ENCODE peak calls at places on chromosomes 5 and 9, in nine cellular contexts. One of them, this sample, is unnamed.
A peak's percentile ranks its signal among the peaks of the same experiment; 100 is the strongest.

GRCh38 chr5:75964008-75964407 is 119.2 kb upstream of the SV2C start:
- DNase-seq in lung: no peak
- DNase-seq in colonic mucosa: no peak
- DNase-seq in HCT116: no peak
- DNase-seq in iPS DF 6.9: no peak
- DNase-seq in esophagus muscularis mucosa: no peak
- DNase-seq in transverse colon: no peak
- DNase-seq in Peyer's patch: no peak
- DNase-seq in mesendoderm: no peak
- DNase-seq in this sample: no peak

GRCh38 chr9:18976368-18977238 is 56.4 kb downstream of the SAXO1 start:
- DNase-seq in esophagus muscularis mucosa: no peak
- DNase-seq in lung: no peak
- DNase-seq in iPS DF 6.9: no peak
- DNase-seq in colonic mucosa: no peak
- DNase-seq in mesendoderm: no peak
- DNase-seq in HCT116: no peak
- DNase-seq in transverse colon: no peak
- DNase-seq in Peyer's patch: no peak
- DNase-seq in this sample: no peak

GRCh38 chr5:24591426-24591825 is 53.4 kb downstream of the CDH10 start:
- DNase-seq in lung: no peak
- DNase-seq in Peyer's patch: no peak
- DNase-seq in HCT116: no peak
- DNase-seq in esophagus muscularis mucosa: no peak
- DNase-seq in iPS DF 6.9: no peak
- DNase-seq in transverse colon: no peak
- DNase-seq in mesendoderm: no peak
- DNase-seq in colonic mucosa: no peak
- DNase-seq in this sample: no peak

GRCh38 chr5:172102251-172102870 is 85.7 kb downstream of the STK10 start:
- DNase-seq in mesendoderm: no peak
- DNase-seq in esophagus muscularis mucosa: no peak
- DNase-seq in lung: no peak
- DNase-seq in HCT116: no peak
- DNase-seq in transverse colon: no peak
- DNase-seq in Peyer's patch: no peak
- DNase-seq in iPS DF 6.9: no peak
- DNase-seq in colonic mucosa: no peak
- DNase-seq in this sample: no peak

GRCh38 chr5:106459541-106459940 is 1211.2 kb downstream of the EFNA5 start:
- DNase-seq in HCT116: no peak
- DNase-seq in mesendoderm: no peak
- DNase-seq in transverse colon: no peak
- DNase-seq in esophagus muscularis mucosa: no peak
- DNase-seq in colonic mucosa: no peak
- DNase-seq in iPS DF 6.9: no peak
- DNase-seq in Peyer's patch: no peak
- DNase-seq in lung: no peak
- DNase-seq in this sample: no peak

GRCh38 chr5:131302506-131302905 is 38.7 kb downstream of the CDC42SE2 start:
- DNase-seq in mesendoderm: no peak
- DNase-seq in esophagus muscularis mucosa: no peak
- DNase-seq in transverse colon: no peak
- DNase-seq in HCT116: no peak
- DNase-seq in lung: no peak
- DNase-seq in colonic mucosa: no peak
- DNase-seq in Peyer's patch: no peak
- DNase-seq in iPS DF 6.9: no peak
- DNase-seq in this sample: no peak

GRCh38 chr5:67581203-67581602 is 384.6 kb upstream of the CD180 start:
- DNase-seq in lung: no peak
- DNase-seq in colonic mucosa: no peak
- DNase-seq in transverse colon: no peak
- DNase-seq in Peyer's patch: no peak
- DNase-seq in esophagus muscularis mucosa: no peak
- DNase-seq in mesendoderm: no peak
- DNase-seq in HCT116: no peak
- DNase-seq in iPS DF 6.9: no peak
- DNase-seq in this sample: peak; percentile 13

GRCh38 chr5:82405618-82406199 is 127.6 kb upstream of the RPS23 start:
- DNase-seq in transverse colon: no peak
- DNase-seq in HCT116: no peak
- DNase-seq in lung: peak; percentile 52
- DNase-seq in colonic mucosa: no peak
- DNase-seq in Peyer's patch: no peak
- DNase-seq in iPS DF 6.9: no peak
- DNase-seq in esophagus muscularis mucosa: no peak
- DNase-seq in mesendoderm: no peak
- DNase-seq in this sample: no peak

GRCh38 chr5:89036166-89036565 is 153.2 kb upstream of the MEF2C start:
- DNase-seq in esophagus muscularis mucosa: no peak
- DNase-seq in mesendoderm: no peak
- DNase-seq in iPS DF 6.9: no peak
- DNase-seq in HCT116: no peak
- DNase-seq in colonic mucosa: no peak
- DNase-seq in transverse colon: no peak
- DNase-seq in lung: no peak
- DNase-seq in Peyer's patch: no peak
- DNase-seq in this sample: no peak

GRCh38 chr5:9176641-9177040 is 369.2 kb downstream of the SEMA5A start:
- DNase-seq in colonic mucosa: no peak
- DNase-seq in iPS DF 6.9: no peak
- DNase-seq in Peyer's patch: no peak
- DNase-seq in transverse colon: no peak
- DNase-seq in HCT116: no peak
- DNase-seq in mesendoderm: no peak
- DNase-seq in lung: no peak
- DNase-seq in esophagus muscularis mucosa: no peak
- DNase-seq in this sample: no peak

GRCh38 chr5:146151970-146152369 is 30.5 kb downstream of the LARS1 start:
- DNase-seq in lung: no peak
- DNase-seq in esophagus muscularis mucosa: no peak
- DNase-seq in colonic mucosa: no peak
- DNase-seq in HCT116: no peak
- DNase-seq in mesendoderm: no peak
- DNase-seq in transverse colon: no peak
- DNase-seq in iPS DF 6.9: no peak
- DNase-seq in Peyer's patch: no peak
- DNase-seq in this sample: no peak

GRCh38 chr9:34127035-34127948 is 794 bp upstream of the DCAF12 start:
- DNase-seq in transverse colon: no peak
- DNase-seq in Peyer's patch: no peak
- DNase-seq in iPS DF 6.9: no peak
- DNase-seq in esophagus muscularis mucosa: no peak
- DNase-seq in mesendoderm: no peak
- DNase-seq in lung: no peak
- DNase-seq in colonic mucosa: peak; percentile 26
- DNase-seq in HCT116: no peak
- DNase-seq in this sample: no peak

GRCh38 chr5:56247596-56247995 is 14.5 kb upstream of the ANKRD55 start:
- DNase-seq in colonic mucosa: no peak
- DNase-seq in iPS DF 6.9: no peak
- DNase-seq in Peyer's patch: no peak
- DNase-seq in transverse colon: no peak
- DNase-seq in lung: no peak
- DNase-seq in esophagus muscularis mucosa: no peak
- DNase-seq in HCT116: no peak
- DNase-seq in mesendoderm: no peak
- DNase-seq in this sample: no peak

GRCh38 chr9:128073260-128073886 is 5.3 kb downstream of the SLC25A25 start:
- DNase-seq in colonic mucosa: no peak
- DNase-seq in mesendoderm: no peak
- DNase-seq in esophagus muscularis mucosa: no peak
- DNase-seq in iPS DF 6.9: no peak
- DNase-seq in Peyer's patch: no peak
- DNase-seq in lung: no peak
- DNase-seq in HCT116: no peak
- DNase-seq in transverse colon: no peak
- DNase-seq in this sample: peak; percentile 77
- H3K4me3 ChIP-seq in colonic mucosa: no peak overlapping the region
- H3K4me3 ChIP-seq in mesendoderm: no peak overlapping the region
- H3K4me3 ChIP-seq in esophagus muscularis mucosa: no peak overlapping the region
- H3K4me3 ChIP-seq in iPS DF 6.9: no peak overlapping the region
- H3K4me3 ChIP-seq in Peyer's patch: no peak overlapping the region
- H3K4me3 ChIP-seq in lung: no peak overlapping the region
- H3K4me3 ChIP-seq in HCT116: no peak overlapping the region
- H3K4me3 ChIP-seq in transverse colon: no peak overlapping the region
- H3K4me3 ChIP-seq in this sample: no peak overlapping the region

DNA sequence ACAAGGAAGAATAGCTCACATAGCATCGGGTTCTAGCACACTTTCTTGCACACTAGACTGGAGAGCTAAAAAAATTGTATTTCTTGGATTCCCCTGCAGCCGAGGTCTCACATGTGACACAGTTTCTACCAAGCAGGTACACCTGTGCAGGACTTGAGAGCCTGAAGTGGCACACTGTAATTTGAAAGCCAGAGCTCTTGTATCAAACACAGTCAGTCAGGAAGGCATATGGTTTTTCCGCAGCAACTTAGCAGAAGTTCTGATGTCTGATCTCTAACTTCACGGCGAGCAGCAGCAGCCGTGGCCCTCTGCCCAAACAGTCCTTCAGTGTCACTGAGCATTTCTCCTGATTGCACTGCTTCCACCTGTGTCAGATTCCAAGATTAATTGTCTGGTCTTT is 25.5 kb downstream of the TMEM245 start:
- DNase-seq in transverse colon: no peak
- DNase-seq in esophagus muscularis mucosa: no peak
- DNase-seq in mesendoderm: no peak
- DNase-seq in iPS DF 6.9: no peak
- DNase-seq in HCT116: no peak
- DNase-seq in Peyer's patch: no peak
- DNase-seq in lung: no peak
- DNase-seq in colonic mucosa: no peak
- DNase-seq in this sample: no peak
- H3K4me1 ChIP-seq in transverse colon: peaks cover 36% of the 10 kb centered on the region
- H3K4me1 ChIP-seq in esophagus muscularis mucosa: peaks cover 76% of the 10 kb centered on the region
- H3K4me1 ChIP-seq in mesendoderm: peaks cover 4% of the 10 kb centered on the region
- H3K4me1 ChIP-seq in iPS DF 6.9: peaks cover 3% of the 10 kb centered on the region
- H3K4me1 ChIP-seq in HCT116: peaks cover 20% of the 10 kb centered on the region
- H3K4me1 ChIP-seq in Peyer's patch: no peaks in the 10 kb centered on the region
- H3K4me1 ChIP-seq in lung: peaks cover 4% of the 10 kb centered on the region
- H3K4me1 ChIP-seq in colonic mucosa: no peaks in the 10 kb centered on the region
- H3K4me1 ChIP-seq in this sample: peaks cover 11% of the 10 kb centered on the region

GRCh38 chr5:40787986-40788385 is 10.2 kb downstream of the PRKAA1 start:
- DNase-seq in HCT116: no peak
- DNase-seq in transverse colon: no peak
- DNase-seq in Peyer's patch: no peak
- DNase-seq in colonic mucosa: no peak
- DNase-seq in iPS DF 6.9: no peak
- DNase-seq in esophagus muscularis mucosa: no peak
- DNase-seq in mesendoderm: no peak
- DNase-seq in lung: no peak
- DNase-seq in this sample: no peak

GRCh38 chr5:40780858-40781257 is 17.3 kb downstream of the PRKAA1 start:
- DNase-seq in mesendoderm: no peak
- DNase-seq in Peyer's patch: no peak
- DNase-seq in colonic mucosa: no peak
- DNase-seq in esophagus muscularis mucosa: no peak
- DNase-seq in HCT116: no peak
- DNase-seq in iPS DF 6.9: no peak
- DNase-seq in transverse colon: no peak
- DNase-seq in lung: no peak
- DNase-seq in this sample: no peak

GRCh38 chr5:40781843-40782409 is 16.2 kb downstream of the PRKAA1 start:
- DNase-seq in esophagus muscularis mucosa: no peak
- DNase-seq in transverse colon: no peak
- DNase-seq in Peyer's patch: no peak
- DNase-seq in lung: no peak
- DNase-seq in HCT116: no peak
- DNase-seq in iPS DF 6.9: no peak
- DNase-seq in colonic mucosa: no peak
- DNase-seq in mesendoderm: no peak
- DNase-seq in this sample: no peak

GRCh38 chr5:40784916-40785315 is 13.3 kb downstream of the PRKAA1 start:
- DNase-seq in iPS DF 6.9: no peak
- DNase-seq in HCT116: no peak
- DNase-seq in mesendoderm: no peak
- DNase-seq in Peyer's patch: no peak
- DNase-seq in lung: no peak
- DNase-seq in transverse colon: no peak
- DNase-seq in esophagus muscularis mucosa: no peak
- DNase-seq in colonic mucosa: no peak
- DNase-seq in this sample: no peak

DNA sequence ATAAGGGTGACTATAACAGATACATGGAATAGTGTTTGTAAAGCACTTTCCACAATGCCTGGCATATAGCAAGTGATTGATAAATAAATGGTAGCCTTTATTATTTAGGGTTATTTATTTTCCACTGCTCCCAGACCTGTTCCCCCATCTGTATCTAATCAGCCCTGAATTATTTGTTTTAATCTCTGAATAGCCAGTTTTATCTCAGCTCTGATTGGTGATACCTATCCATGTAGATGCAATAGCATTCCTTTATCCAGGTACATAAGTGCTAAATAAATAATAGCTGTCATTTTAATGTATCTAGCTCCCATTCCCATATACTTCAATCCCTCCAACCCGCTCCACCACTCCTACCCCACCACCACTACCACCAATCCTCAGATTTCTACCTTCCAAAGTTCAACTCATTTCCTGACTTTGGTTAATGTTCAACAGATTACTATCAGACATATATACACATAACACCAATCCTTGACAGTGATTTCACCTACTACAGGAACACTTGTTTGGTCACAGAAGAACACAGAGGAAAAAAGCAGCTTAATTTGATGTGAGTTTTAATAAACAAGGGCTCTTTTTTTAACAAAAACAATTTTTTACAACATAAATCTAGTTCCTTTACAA is 14.0 kb downstream of the PRKAA1 start:
- DNase-seq in lung: no peak
- DNase-seq in iPS DF 6.9: no peak
- DNase-seq in Peyer's patch: no peak
- DNase-seq in esophagus muscularis mucosa: no peak
- DNase-seq in transverse colon: peak; percentile 22
- DNase-seq in colonic mucosa: peak; percentile 42
- DNase-seq in HCT116: no peak
- DNase-seq in mesendoderm: no peak
- DNase-seq in this sample: peak; percentile 92
- H3K27ac ChIP-seq in lung: no peak overlapping the region
- H3K27ac ChIP-seq in iPS DF 6.9: no peak overlapping the region
- H3K27ac ChIP-seq in Peyer's patch: no peak overlapping the region
- H3K27ac ChIP-seq in esophagus muscularis mucosa: no peak overlapping the region
- H3K27ac ChIP-seq in transverse colon: peak overlapping the region; percentile 69
- H3K27ac ChIP-seq in colonic mucosa: peak overlapping the region; percentile 61
- H3K27ac ChIP-seq in HCT116: no peak overlapping the region
- H3K27ac ChIP-seq in mesendoderm: no peak overlapping the region
- H3K27ac ChIP-seq in this sample: no peak overlapping the region

GRCh38 chr5:122311888-122312669 is at the start of gene SNCAIP:
- DNase-seq in iPS DF 6.9: no peak
- DNase-seq in transverse colon: peak; percentile 43
- DNase-seq in esophagus muscularis mucosa: no peak
- DNase-seq in Peyer's patch: peak; percentile 50
- DNase-seq in HCT116: no peak
- DNase-seq in colonic mucosa: peak; percentile 37
- DNase-seq in lung: peak; percentile 32
- DNase-seq in mesendoderm: peak; percentile 57
- DNase-seq in this sample: peak; percentile 3
- H3K4me3 ChIP-seq in iPS DF 6.9: peak within 1 kb of the TSS; percentile 54
- H3K4me3 ChIP-seq in transverse colon: peak within 1 kb of the TSS; percentile 30
- H3K4me3 ChIP-seq in esophagus muscularis mucosa: peak within 1 kb of the TSS; percentile 67
- H3K4me3 ChIP-seq in Peyer's patch: peak within 1 kb of the TSS; percentile 27
- H3K4me3 ChIP-seq in HCT116: peak within 1 kb of the TSS; percentile 51
- H3K4me3 ChIP-seq in colonic mucosa: peak within 1 kb of the TSS; percentile 40
- H3K4me3 ChIP-seq in lung: peak within 1 kb of the TSS; percentile 66
- H3K4me3 ChIP-seq in mesendoderm: peak within 1 kb of the TSS; percentile 27
- H3K4me3 ChIP-seq in this sample: peak within 1 kb of the TSS; percentile 49